ENCODE peak calls at places on chromosomes 6 and 20, in six cellular contexts. One of them, this sample, is unnamed.

GRCh38 chr20:23629017-23629541 is 8.7 kb downstream of the CST3 start:
- DNase-seq in head of caudate nucleus: no peak
- DNase-seq in central memory CD4-positive, alpha-beta T cell: no peak
- DNase-seq in HFFc6: peak; percentile 39
- DNase-seq in uterus: no peak
- DNase-seq in choroid plexus epithelial cell: peak; percentile 81
- DNase-seq in this sample: peak; percentile 73

GRCh38 chr6:161079566-161080262 is 88.1 kb downstream of the MAP3K4 start:
- DNase-seq in head of caudate nucleus: peak; percentile 35
- DNase-seq in central memory CD4-positive, alpha-beta T cell: peak; percentile 68
- DNase-seq in HFFc6: peak; percentile 58
- DNase-seq in uterus: peak; percentile 25
- DNase-seq in choroid plexus epithelial cell: peak; percentile 67
- DNase-seq in this sample: peak; percentile 84

GRCh38 chr6:157268835-157269234 is 54.5 kb downstream of the TMEM242 start:
- DNase-seq in head of caudate nucleus: no peak
- DNase-seq in central memory CD4-positive, alpha-beta T cell: no peak
- DNase-seq in HFFc6: no peak
- DNase-seq in uterus: peak; percentile 60
- DNase-seq in choroid plexus epithelial cell: peak; percentile 13
- DNase-seq in this sample: no peak

GRCh38 chr6:96789871-96790270 is 47.4 kb downstream of the GPR63 start:
- DNase-seq in head of caudate nucleus: no peak
- DNase-seq in central memory CD4-positive, alpha-beta T cell: no peak
- DNase-seq in HFFc6: no peak
- DNase-seq in uterus: no peak
- DNase-seq in choroid plexus epithelial cell: no peak
- DNase-seq in this sample: no peak

GRCh38 chr20:4813076-4813838 is 91.5 kb downstream of the PRND start:
- DNase-seq in head of caudate nucleus: no peak
- DNase-seq in central memory CD4-positive, alpha-beta T cell: peak; percentile 16
- DNase-seq in HFFc6: no peak
- DNase-seq in uterus: peak; percentile 48
- DNase-seq in choroid plexus epithelial cell: peak; percentile 24
- DNase-seq in this sample: no peak

GRCh38 chr6:4883298-4883697 is 107.1 kb downstream of the CDYL start:
- DNase-seq in head of caudate nucleus: no peak
- DNase-seq in central memory CD4-positive, alpha-beta T cell: no peak
- DNase-seq in HFFc6: no peak
- DNase-seq in uterus: no peak
- DNase-seq in choroid plexus epithelial cell: no peak
- DNase-seq in this sample: no peak

GRCh38 chr6:64249129-64249528 is 613.5 kb downstream of the PHF3 start:
- DNase-seq in head of caudate nucleus: no peak
- DNase-seq in central memory CD4-positive, alpha-beta T cell: no peak
- DNase-seq in HFFc6: no peak
- DNase-seq in uterus: no peak
- DNase-seq in choroid plexus epithelial cell: peak; percentile 63
- DNase-seq in this sample: no peak

GRCh38 chr20:57647006-57647932 is 27.0 kb upstream of the ZBP1 start:
- DNase-seq in head of caudate nucleus: no peak
- DNase-seq in central memory CD4-positive, alpha-beta T cell: no peak
- DNase-seq in HFFc6: no peak
- DNase-seq in uterus: no peak
- DNase-seq in choroid plexus epithelial cell: no peak
- DNase-seq in this sample: no peak

GRCh38 chr6:112282217-112282616 is 27.9 kb upstream of the LAMA4 start:
- DNase-seq in head of caudate nucleus: peak; percentile 78
- DNase-seq in central memory CD4-positive, alpha-beta T cell: no peak
- DNase-seq in HFFc6: peak; percentile 87
- DNase-seq in uterus: peak; percentile 72
- DNase-seq in choroid plexus epithelial cell: peak; percentile 90
- DNase-seq in this sample: peak; percentile 78

GRCh38 chr6:135572051-135572450 is 74.5 kb upstream of the AHI1 start:
- DNase-seq in head of caudate nucleus: no peak
- DNase-seq in central memory CD4-positive, alpha-beta T cell: no peak
- DNase-seq in HFFc6: no peak
- DNase-seq in uterus: no peak
- DNase-seq in choroid plexus epithelial cell: no peak
- DNase-seq in this sample: no peak

GRCh38 chr6:54282186-54282585 is 26.1 kb upstream of the TINAG start:
- DNase-seq in head of caudate nucleus: no peak
- DNase-seq in central memory CD4-positive, alpha-beta T cell: no peak
- DNase-seq in HFFc6: peak; percentile 92
- DNase-seq in uterus: no peak
- DNase-seq in choroid plexus epithelial cell: peak; percentile 30
- DNase-seq in this sample: peak; percentile 30

GRCh38 chr6:13859871-13860555 is 45.7 kb upstream of the MCUR1 start:
- DNase-seq in head of caudate nucleus: no peak
- DNase-seq in central memory CD4-positive, alpha-beta T cell: no peak
- DNase-seq in HFFc6: no peak
- DNase-seq in uterus: no peak
- DNase-seq in choroid plexus epithelial cell: no peak
- DNase-seq in this sample: no peak

GRCh38 chr6:112235956-112236355 is 18.4 kb downstream of the LAMA4 start:
- DNase-seq in head of caudate nucleus: no peak
- DNase-seq in central memory CD4-positive, alpha-beta T cell: no peak
- DNase-seq in HFFc6: peak; percentile 40
- DNase-seq in uterus: no peak
- DNase-seq in choroid plexus epithelial cell: peak; percentile 89
- DNase-seq in this sample: peak; percentile 94

GRCh38 chr20:49323622-49324238 is 45.9 kb upstream of the ZNFX1 start:
- DNase-seq in head of caudate nucleus: no peak
- DNase-seq in central memory CD4-positive, alpha-beta T cell: peak; percentile 56
- DNase-seq in HFFc6: peak; percentile 63
- DNase-seq in uterus: no peak
- DNase-seq in choroid plexus epithelial cell: peak; percentile 85
- DNase-seq in this sample: peak; percentile 78

GRCh38 chr6:64252256-64252655 is 616.7 kb downstream of the PHF3 start:
- DNase-seq in head of caudate nucleus: no peak
- DNase-seq in central memory CD4-positive, alpha-beta T cell: no peak
- DNase-seq in HFFc6: no peak
- DNase-seq in uterus: no peak
- DNase-seq in choroid plexus epithelial cell: no peak
- DNase-seq in this sample: no peak

GRCh38 chr6:164753517-164753916 is 555.9 kb downstream of the C6orf118 start:
- DNase-seq in head of caudate nucleus: no peak
- DNase-seq in central memory CD4-positive, alpha-beta T cell: no peak
- DNase-seq in HFFc6: no peak
- DNase-seq in uterus: no peak
- DNase-seq in choroid plexus epithelial cell: peak; percentile 0
- DNase-seq in this sample: peak; percentile 12

GRCh38 chr20:5535211-5535756 is 214.9 kb upstream of the SHLD1 start:
- DNase-seq in head of caudate nucleus: no peak
- DNase-seq in central memory CD4-positive, alpha-beta T cell: no peak
- DNase-seq in HFFc6: peak; percentile 61
- DNase-seq in uterus: no peak
- DNase-seq in choroid plexus epithelial cell: peak; percentile 99
- DNase-seq in this sample: peak; percentile 83

GRCh38 chr6:79146426-79146825 is 68.4 kb upstream of the PHIP start:
- DNase-seq in head of caudate nucleus: no peak
- DNase-seq in central memory CD4-positive, alpha-beta T cell: no peak
- DNase-seq in HFFc6: no peak
- DNase-seq in uterus: no peak
- DNase-seq in choroid plexus epithelial cell: no peak
- DNase-seq in this sample: no peak

GRCh38 chr20:35446356-35447078 is 8.5 kb upstream of the GDF5 start:
- DNase-seq in head of caudate nucleus: no peak
- DNase-seq in central memory CD4-positive, alpha-beta T cell: no peak
- DNase-seq in HFFc6: no peak
- DNase-seq in uterus: no peak
- DNase-seq in choroid plexus epithelial cell: no peak
- DNase-seq in this sample: no peak

GRCh38 chr6:145962581-145962980 is 1.6 kb downstream of the SHPRH start:
- DNase-seq in head of caudate nucleus: no peak
- DNase-seq in central memory CD4-positive, alpha-beta T cell: no peak
- DNase-seq in HFFc6: no peak
- DNase-seq in uterus: no peak
- DNase-seq in choroid plexus epithelial cell: no peak
- DNase-seq in this sample: no peak

GRCh38 chr6:35396991-35397390 is 54.6 kb downstream of the PPARD start:
- DNase-seq in head of caudate nucleus: no peak
- DNase-seq in central memory CD4-positive, alpha-beta T cell: no peak
- DNase-seq in HFFc6: peak; percentile 20
- DNase-seq in uterus: no peak
- DNase-seq in choroid plexus epithelial cell: no peak
- DNase-seq in this sample: no peak

GRCh38 chr20:47326718-47327137 is 29.8 kb downstream of the ZMYND8 start:
- DNase-seq in head of caudate nucleus: no peak
- DNase-seq in central memory CD4-positive, alpha-beta T cell: no peak
- DNase-seq in HFFc6: peak; percentile 73
- DNase-seq in uterus: no peak
- DNase-seq in choroid plexus epithelial cell: peak; percentile 84
- DNase-seq in this sample: peak; percentile 91

GRCh38 chr6:162485464-162485863 is 242.1 kb downstream of the PRKN start:
- DNase-seq in head of caudate nucleus: no peak
- DNase-seq in central memory CD4-positive, alpha-beta T cell: no peak
- DNase-seq in HFFc6: no peak
- DNase-seq in uterus: no peak
- DNase-seq in choroid plexus epithelial cell: no peak
- DNase-seq in this sample: no peak

GRCh38 chr20:41453006-41453950 is 86.7 kb upstream of the EMILIN3 start:
- DNase-seq in head of caudate nucleus: no peak
- DNase-seq in central memory CD4-positive, alpha-beta T cell: no peak
- DNase-seq in HFFc6: no peak
- DNase-seq in uterus: no peak
- DNase-seq in choroid plexus epithelial cell: no peak
- DNase-seq in this sample: no peak

GRCh38 chr6:8054276-8054675 is 9.9 kb downstream of the BLOC1S5 start:
- DNase-seq in head of caudate nucleus: no peak
- DNase-seq in central memory CD4-positive, alpha-beta T cell: no peak
- DNase-seq in HFFc6: no peak
- DNase-seq in uterus: no peak
- DNase-seq in choroid plexus epithelial cell: no peak
- DNase-seq in this sample: no peak

GRCh38 chr20:15154070-15154469 is 816.7 kb upstream of the FLRT3 start:
- DNase-seq in head of caudate nucleus: no peak
- DNase-seq in central memory CD4-positive, alpha-beta T cell: no peak
- DNase-seq in HFFc6: no peak
- DNase-seq in uterus: no peak
- DNase-seq in choroid plexus epithelial cell: no peak
- DNase-seq in this sample: no peak

GRCh38 chr6:128889870-128890269 is 6.9 kb downstream of the LAMA2 start:
- DNase-seq in head of caudate nucleus: no peak
- DNase-seq in central memory CD4-positive, alpha-beta T cell: no peak
- DNase-seq in HFFc6: no peak
- DNase-seq in uterus: no peak
- DNase-seq in choroid plexus epithelial cell: peak; percentile 53
- DNase-seq in this sample: no peak

GRCh38 chr6:5730586-5731263 is 276.0 kb downstream of the NRN1 start:
- DNase-seq in head of caudate nucleus: no peak
- DNase-seq in central memory CD4-positive, alpha-beta T cell: no peak
- DNase-seq in HFFc6: no peak
- DNase-seq in uterus: peak; percentile 31
- DNase-seq in choroid plexus epithelial cell: no peak
- DNase-seq in this sample: no peak

GRCh38 chr20:62728781-62729300 is 20.2 kb downstream of the NTSR1 start:
- DNase-seq in head of caudate nucleus: no peak
- DNase-seq in central memory CD4-positive, alpha-beta T cell: no peak
- DNase-seq in HFFc6: no peak
- DNase-seq in uterus: no peak
- DNase-seq in choroid plexus epithelial cell: no peak
- DNase-seq in this sample: no peak

GRCh38 chr20:44104807-44105517 is 82.0 kb downstream of the JPH2 start:
- DNase-seq in head of caudate nucleus: no peak
- DNase-seq in central memory CD4-positive, alpha-beta T cell: no peak
- DNase-seq in HFFc6: peak; percentile 47
- DNase-seq in uterus: peak; percentile 15
- DNase-seq in choroid plexus epithelial cell: peak; percentile 88
- DNase-seq in this sample: peak; percentile 39

GRCh38 chr6:111979633-111980032 is 74.3 kb upstream of the CCN6 start:
- DNase-seq in head of caudate nucleus: no peak
- DNase-seq in central memory CD4-positive, alpha-beta T cell: no peak
- DNase-seq in HFFc6: no peak
- DNase-seq in uterus: no peak
- DNase-seq in choroid plexus epithelial cell: no peak
- DNase-seq in this sample: no peak

GRCh38 chr20:23358923-23359572 is 2.9 kb upstream of the GZF1 start:
- DNase-seq in head of caudate nucleus: no peak
- DNase-seq in central memory CD4-positive, alpha-beta T cell: no peak
- DNase-seq in HFFc6: no peak
- DNase-seq in uterus: no peak
- DNase-seq in choroid plexus epithelial cell: no peak
- DNase-seq in this sample: no peak

GRCh38 chr20:61300293-61300692 is 48.2 kb downstream of the CDH4 start:
- DNase-seq in head of caudate nucleus: no peak
- DNase-seq in central memory CD4-positive, alpha-beta T cell: no peak
- DNase-seq in HFFc6: no peak
- DNase-seq in uterus: no peak
- DNase-seq in choroid plexus epithelial cell: no peak
- DNase-seq in this sample: no peak